ENCODE peak calls at places on chromosomes 4 and X, in six cellular contexts. N, R, C, S, L and Z are unnamed samples.

GRCh38 chrX:108399427-108400165 is 38.6 kb downstream of the COL4A6 start:
- DNase-seq in L (no peak), R (peak), S (no peak), N (no peak), C (no peak), Z (peak)

GRCh38 chrX:136147320-136147901 is at the start of gene FHL1:
- DNase-seq in C (no peak), S (peak), R (peak), N (no peak), L (peak), Z (no peak)

GRCh38 chr4:77433102-77433733 is 172.4 kb upstream of the CXCL13 start:
- DNase-seq in S (no peak), N (peak), C (peak), R (peak), L (peak), Z (peak)

GRCh38 chr4:161762796-161763195 is 401.0 kb downstream of the FSTL5 start:
- DNase-seq in L (no peak), S (no peak), R (peak), N (no peak), C (no peak), Z (no peak)

GRCh38 chr4:141686146-141686775 is 49.9 kb downstream of the IL15 start:
- DNase-seq in C (no peak), N (peak), S (no peak), R (peak), L (no peak), Z (peak)

GRCh38 chr4:1793940-1794808 is 1.1 kb downstream of the FGFR3 start:
- DNase-seq in R (no peak), C (no peak), L (no peak), S (no peak), N (no peak), Z (peak)

GRCh38 chrX:1323315-1323714 is 13.3 kb upstream of the IL3RA start:
- DNase-seq in R (no peak), S (peak), C (peak), L (peak), N (peak), Z (peak)

GRCh38 chrX:48474581-48474980 is 1.4 kb upstream of the FTSJ1 start:
- DNase-seq in S (no peak), R (no peak), N (no peak), L (no peak), C (no peak), Z (no peak)

GRCh38 chrX:3393581-3394111 is 47.2 kb upstream of the MXRA5 start:
- DNase-seq in S (no peak), R (no peak), N (no peak), C (no peak), L (no peak), Z (no peak)

GRCh38 chr4:55258152-55258863 is 87.7 kb upstream of the SRD5A3 start:
- DNase-seq in C (no peak), L (no peak), N (no peak), R (no peak), S (no peak), Z (no peak)

GRCh38 chr4:140595065-140595464 is 26.3 kb upstream of the UCP1 start:
- DNase-seq in N (peak), L (no peak), S (peak), R (peak), C (peak), Z (peak)

GRCh38 chr4:125359363-125359762 is 44.6 kb downstream of the FAT4 start:
- DNase-seq in S (no peak), L (no peak), R (no peak), C (no peak), N (no peak), Z (no peak)

GRCh38 chrX:103774070-103774642 is 2.5 kb upstream of the PLP1 start:
- DNase-seq in S (no peak), N (peak), R (peak), C (peak), L (no peak), Z (peak)

GRCh38 chrX:21373637-21374162 is 518 bp upstream of the CNKSR2 start:
- DNase-seq in R (no peak), L (no peak), N (no peak), C (no peak), S (no peak), Z (peak)

GRCh38 chrX:7088968-7089615 is 58.4 kb upstream of the STS start:
- DNase-seq in S (no peak), L (no peak), C (no peak), N (no peak), R (no peak), Z (no peak)

GRCh38 chr4:154367659-154368058 is 123.9 kb downstream of the DCHS2 start:
- DNase-seq in C (no peak), R (no peak), N (no peak), L (no peak), S (no peak), Z (no peak)

GRCh38 chrX:97074400-97074799 is 190.7 kb downstream of the RPA4 start:
- DNase-seq in N (no peak), C (no peak), L (no peak), S (no peak), R (peak), Z (no peak)

DNA sequence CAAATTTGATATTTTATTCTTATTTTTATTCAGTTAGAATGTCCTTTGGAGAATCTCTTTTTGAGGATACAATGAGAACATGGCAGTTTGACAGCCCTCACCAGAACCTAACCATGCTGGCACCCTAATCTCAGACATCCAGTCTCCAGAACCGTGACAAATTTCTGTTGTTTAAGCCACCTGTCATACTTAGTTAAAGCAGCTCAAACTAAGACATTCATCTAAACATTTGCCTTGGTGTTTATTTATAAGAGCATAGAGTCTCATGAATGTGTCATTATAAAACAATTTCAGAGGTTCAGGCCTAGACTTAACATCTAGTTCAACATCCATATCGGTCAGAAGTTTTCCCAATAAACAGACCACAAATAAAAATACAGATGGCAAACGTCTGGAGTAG is 125.1 kb upstream of the FUNDC1 start:
- DNase-seq in L (no peak), R (peak), N (no peak), S (no peak), C (no peak), Z (no peak)
- TF ChIP-seq CEBPB in L (no peak), R (no peak), N (no peak), S (no peak), C (no peak), Z (no peak)

GRCh38 chr4:84917087-84917821 is 49.2 kb downstream of the WDFY3 start:
- DNase-seq in N (no peak), R (peak), L (no peak), S (no peak), C (no peak), Z (no peak)
- TF ChIP-seq CEBPB in N (no peak), R (no peak), L (no peak), S (no peak), C (no peak), Z (no peak)

DNA sequence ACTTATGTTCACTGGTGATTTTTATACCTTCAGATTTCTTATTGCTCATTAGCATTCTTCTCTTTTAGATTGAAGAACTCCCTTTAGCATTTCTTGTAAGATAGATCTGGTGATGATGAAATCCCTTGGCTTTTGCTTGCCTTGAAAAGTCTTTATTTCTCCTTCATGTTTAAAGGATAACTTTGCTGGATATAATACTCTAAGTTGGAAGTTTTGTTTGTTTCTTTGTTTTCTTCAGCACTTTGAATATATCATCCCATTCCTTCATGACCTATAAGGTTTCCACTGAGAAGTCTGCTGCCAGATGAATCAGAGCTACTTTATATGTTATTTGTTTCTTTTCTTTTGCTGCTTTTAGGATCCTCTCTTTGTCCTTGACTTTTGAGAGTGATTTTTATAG is 18.5 kb downstream of the CC2D2A start:
- DNase-seq in S (no peak), R (peak), C (no peak), N (no peak), L (no peak), Z (no peak)
- TF ChIP-seq CEBPB in S (no peak), R (peak), C (no peak), N (no peak), L (no peak), Z (no peak)

DNA sequence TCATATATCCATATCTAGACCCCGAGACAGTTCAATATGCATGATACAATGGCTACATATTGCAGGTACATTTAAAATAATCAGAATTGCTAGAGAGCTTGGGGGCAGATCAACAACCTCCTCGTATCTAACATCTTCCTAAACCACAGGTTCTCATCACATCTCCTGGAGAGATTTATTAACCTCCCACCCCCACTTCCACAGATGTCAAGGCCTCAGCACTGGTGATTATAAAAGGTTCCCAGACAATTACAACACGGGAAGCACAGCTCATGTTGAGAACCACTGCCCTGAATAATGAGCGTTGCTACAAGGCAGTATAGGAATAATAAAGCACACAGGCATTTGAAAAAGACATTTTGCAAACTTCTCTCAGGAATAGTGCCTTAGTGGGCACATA is 42.8 kb downstream of the ELOVL6 start:
- DNase-seq in S (no peak), N (no peak), C (no peak), R (peak), L (no peak), Z (no peak)
- TF ChIP-seq CEBPB in S (no peak), N (no peak), C (no peak), R (no peak), L (no peak), Z (no peak)